ENCODE peak calls at places on chromosomes 13 and 19, in eight cellular contexts. One of them, this sample, is unnamed.

GRCh38 chr13:20221772-20222171 is 10.3 kb downstream of the GJB6 start:
- DNase-seq in prostate gland: no peak
- DNase-seq in GM12892: no peak
- DNase-seq in HCT116: no peak
- DNase-seq in gastrocnemius medialis: no peak
- DNase-seq in suprapubic skin: no peak
- DNase-seq in sigmoid colon: no peak
- DNase-seq in tibial nerve: no peak
- DNase-seq in this sample: no peak

GRCh38 chr13:37173214-37173613 is 67.8 kb upstream of the CSNK1A1L start:
- DNase-seq in sigmoid colon: no peak
- DNase-seq in GM12892: no peak
- DNase-seq in prostate gland: no peak
- DNase-seq in gastrocnemius medialis: no peak
- DNase-seq in suprapubic skin: no peak
- DNase-seq in tibial nerve: no peak
- DNase-seq in HCT116: no peak
- DNase-seq in this sample: no peak

GRCh38 chr19:51697169-51697776 is 4.1 kb downstream of the SPACA6 start:
- DNase-seq in sigmoid colon: no peak
- DNase-seq in suprapubic skin: peak
- DNase-seq in prostate gland: no peak
- DNase-seq in gastrocnemius medialis: no peak
- DNase-seq in HCT116: no peak
- DNase-seq in tibial nerve: no peak
- DNase-seq in GM12892: no peak
- DNase-seq in this sample: no peak

GRCh38 chr13:106678646-106679045 is 110.7 kb upstream of the ARGLU1 start:
- DNase-seq in suprapubic skin: no peak
- DNase-seq in sigmoid colon: no peak
- DNase-seq in gastrocnemius medialis: no peak
- DNase-seq in HCT116: no peak
- DNase-seq in tibial nerve: no peak
- DNase-seq in prostate gland: no peak
- DNase-seq in GM12892: no peak
- DNase-seq in this sample: no peak

GRCh38 chr13:85864963-85865530 is 65.8 kb upstream of the SLITRK6 start:
- DNase-seq in HCT116: peak
- DNase-seq in sigmoid colon: no peak
- DNase-seq in GM12892: no peak
- DNase-seq in prostate gland: no peak
- DNase-seq in suprapubic skin: no peak
- DNase-seq in tibial nerve: no peak
- DNase-seq in gastrocnemius medialis: no peak
- DNase-seq in this sample: peak

GRCh38 chr19:34962281-34962944 is 1.6 kb downstream of the ZNF792 start:
- DNase-seq in suprapubic skin: no peak
- DNase-seq in tibial nerve: no peak
- DNase-seq in sigmoid colon: no peak
- DNase-seq in gastrocnemius medialis: no peak
- DNase-seq in GM12892: no peak
- DNase-seq in HCT116: no peak
- DNase-seq in prostate gland: no peak
- DNase-seq in this sample: no peak

GRCh38 chr19:35509018-35509652 is 4.3 kb downstream of the DMKN start:
- DNase-seq in GM12892: peak
- DNase-seq in gastrocnemius medialis: no peak
- DNase-seq in sigmoid colon: no peak
- DNase-seq in prostate gland: peak
- DNase-seq in suprapubic skin: no peak
- DNase-seq in HCT116: peak
- DNase-seq in tibial nerve: no peak
- DNase-seq in this sample: no peak

GRCh38 chr19:54262470-54262869 is 5.4 kb upstream of the LILRB5 start:
- DNase-seq in sigmoid colon: no peak
- DNase-seq in gastrocnemius medialis: no peak
- DNase-seq in GM12892: no peak
- DNase-seq in prostate gland: no peak
- DNase-seq in suprapubic skin: no peak
- DNase-seq in tibial nerve: no peak
- DNase-seq in HCT116: no peak
- DNase-seq in this sample: no peak

GRCh38 chr13:28743045-28743444 is 24.3 kb upstream of the SLC46A3 start:
- DNase-seq in HCT116: no peak
- DNase-seq in suprapubic skin: no peak
- DNase-seq in gastrocnemius medialis: no peak
- DNase-seq in prostate gland: no peak
- DNase-seq in GM12892: no peak
- DNase-seq in sigmoid colon: no peak
- DNase-seq in tibial nerve: no peak
- DNase-seq in this sample: no peak

GRCh38 chr19:10533656-10534386 is 9.9 kb upstream of the ATG4D start:
- DNase-seq in GM12892: no peak
- DNase-seq in suprapubic skin: no peak
- DNase-seq in sigmoid colon: no peak
- DNase-seq in tibial nerve: no peak
- DNase-seq in prostate gland: no peak
- DNase-seq in HCT116: no peak
- DNase-seq in gastrocnemius medialis: no peak
- DNase-seq in this sample: no peak

GRCh38 chr13:43473437-43473836 is 313.3 kb downstream of the ENOX1 start:
- DNase-seq in GM12892: no peak
- DNase-seq in prostate gland: no peak
- DNase-seq in gastrocnemius medialis: no peak
- DNase-seq in sigmoid colon: no peak
- DNase-seq in suprapubic skin: no peak
- DNase-seq in HCT116: no peak
- DNase-seq in tibial nerve: no peak
- DNase-seq in this sample: no peak

GRCh38 chr19:3710265-3710812 is 2.2 kb downstream of the TJP3 start:
- DNase-seq in GM12892: no peak
- DNase-seq in sigmoid colon: peak
- DNase-seq in HCT116: peak
- DNase-seq in suprapubic skin: no peak
- DNase-seq in gastrocnemius medialis: peak
- DNase-seq in tibial nerve: peak
- DNase-seq in prostate gland: peak
- DNase-seq in this sample: no peak

GRCh38 chr13:70183041-70183440 is 74.8 kb upstream of the KLHL1 start:
- DNase-seq in gastrocnemius medialis: no peak
- DNase-seq in HCT116: no peak
- DNase-seq in sigmoid colon: no peak
- DNase-seq in GM12892: no peak
- DNase-seq in prostate gland: no peak
- DNase-seq in tibial nerve: no peak
- DNase-seq in suprapubic skin: no peak
- DNase-seq in this sample: no peak

GRCh38 chr13:38349386-38350113 is at the start of gene UFM1:
- DNase-seq in HCT116: peak
- DNase-seq in prostate gland: peak
- DNase-seq in sigmoid colon: peak
- DNase-seq in tibial nerve: peak
- DNase-seq in suprapubic skin: peak
- DNase-seq in GM12892: peak
- DNase-seq in gastrocnemius medialis: peak
- DNase-seq in this sample: peak
- TF ChIP-seq POLR2A in HCT116: no peak
- TF ChIP-seq POLR2A in prostate gland: peak
- TF ChIP-seq POLR2A in sigmoid colon: peak
- TF ChIP-seq POLR2A in tibial nerve: peak
- TF ChIP-seq POLR2A in suprapubic skin: peak
- TF ChIP-seq POLR2A in GM12892: peak
- TF ChIP-seq POLR2A in gastrocnemius medialis: peak
- TF ChIP-seq POLR2A in this sample: peak

DNA sequence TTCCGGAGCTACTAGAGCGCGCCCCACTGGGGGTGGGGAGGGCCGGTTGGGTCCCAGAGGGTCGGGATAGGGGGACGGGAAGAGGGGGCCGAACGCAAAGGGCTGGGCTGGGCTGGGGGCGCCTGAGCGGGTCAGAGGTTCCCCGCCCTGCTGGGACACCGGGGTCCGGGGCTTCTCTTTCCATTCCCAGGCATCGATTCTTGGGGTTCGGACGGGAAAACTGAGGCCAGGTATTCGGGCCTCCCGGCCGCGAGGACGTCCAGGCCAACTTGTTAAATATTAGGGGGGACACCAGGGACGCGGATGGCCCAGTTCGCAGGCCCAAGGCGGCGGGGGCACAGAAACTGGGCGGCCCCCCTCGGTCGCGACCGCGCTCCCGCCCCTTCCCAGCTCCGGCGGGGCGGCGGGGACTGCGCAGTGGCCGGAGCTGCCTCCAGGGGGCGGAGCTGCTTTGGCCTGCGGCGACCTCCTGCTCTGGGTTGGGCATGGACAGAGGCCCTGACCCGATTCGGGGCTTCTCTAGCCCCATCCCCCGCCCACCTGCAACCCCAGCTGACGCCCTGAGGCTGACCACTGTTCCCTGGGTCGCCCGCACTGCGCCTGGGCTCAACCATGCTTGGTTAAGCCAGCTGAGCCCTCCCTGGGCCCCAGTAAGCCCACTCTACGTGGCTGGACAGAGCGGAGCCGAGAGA is 1.2 kb upstream of the KLF16 start:
- DNase-seq in suprapubic skin: no peak
- DNase-seq in gastrocnemius medialis: peak
- DNase-seq in prostate gland: peak
- DNase-seq in HCT116: no peak
- DNase-seq in GM12892: peak
- DNase-seq in tibial nerve: no peak
- DNase-seq in sigmoid colon: peak
- DNase-seq in this sample: peak
- TF ChIP-seq POLR2A in suprapubic skin: no peak
- TF ChIP-seq POLR2A in gastrocnemius medialis: peak
- TF ChIP-seq POLR2A in prostate gland: no peak
- TF ChIP-seq POLR2A in HCT116: no peak
- TF ChIP-seq POLR2A in GM12892: peak
- TF ChIP-seq POLR2A in tibial nerve: peak
- TF ChIP-seq POLR2A in sigmoid colon: no peak
- TF ChIP-seq POLR2A in this sample: peak

DNA sequence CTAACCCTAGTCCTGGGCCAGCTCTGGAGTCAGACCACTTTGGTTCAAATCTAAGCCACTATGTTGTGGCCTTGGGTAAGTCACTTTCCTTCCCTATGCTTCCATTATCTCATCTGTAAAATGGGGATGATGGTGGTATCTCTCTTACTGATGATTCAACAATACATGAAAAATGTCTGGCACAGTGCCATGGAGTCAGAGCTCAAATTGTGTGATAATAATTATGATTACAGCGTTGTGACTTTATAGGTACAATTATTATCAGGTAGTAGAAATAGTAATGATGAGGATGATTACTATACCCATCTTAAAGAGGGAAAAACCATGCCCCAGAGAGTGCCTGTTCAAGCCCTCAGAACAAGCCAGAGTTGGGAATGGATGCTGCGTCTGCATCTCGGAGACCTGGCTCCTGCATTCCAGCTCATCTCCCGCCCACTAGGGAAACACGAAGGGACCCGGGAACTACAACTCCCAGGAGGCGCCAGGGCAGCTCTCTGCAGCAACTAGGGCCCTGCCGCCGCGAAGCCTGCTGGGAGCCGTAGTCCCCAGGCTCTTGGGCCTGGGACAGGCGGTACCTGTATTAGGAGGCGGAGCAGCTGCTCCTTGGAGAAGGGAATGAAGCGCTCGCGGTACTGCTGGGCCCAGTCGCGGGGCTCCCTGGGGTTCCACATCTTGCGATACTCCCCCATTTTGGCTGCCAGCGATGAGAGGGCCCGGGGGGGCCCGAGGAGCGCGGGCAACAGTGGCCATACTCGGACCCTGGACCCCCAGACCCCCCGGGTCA is 832 bp downstream of the TMEM143 start:
- DNase-seq in HCT116: peak
- DNase-seq in tibial nerve: peak
- DNase-seq in gastrocnemius medialis: peak
- DNase-seq in GM12892: peak
- DNase-seq in prostate gland: peak
- DNase-seq in sigmoid colon: peak
- DNase-seq in suprapubic skin: peak
- DNase-seq in this sample: peak
- TF ChIP-seq POLR2A in HCT116: no peak
- TF ChIP-seq POLR2A in tibial nerve: peak
- TF ChIP-seq POLR2A in gastrocnemius medialis: peak
- TF ChIP-seq POLR2A in GM12892: no peak
- TF ChIP-seq POLR2A in prostate gland: peak
- TF ChIP-seq POLR2A in sigmoid colon: peak
- TF ChIP-seq POLR2A in suprapubic skin: no peak
- TF ChIP-seq POLR2A in this sample: no peak

GRCh38 chr19:7295912-7296486 is 1.8 kb upstream of the INSR start:
- DNase-seq in HCT116: no peak
- DNase-seq in prostate gland: no peak
- DNase-seq in suprapubic skin: no peak
- DNase-seq in tibial nerve: no peak
- DNase-seq in GM12892: no peak
- DNase-seq in gastrocnemius medialis: no peak
- DNase-seq in sigmoid colon: no peak
- DNase-seq in this sample: no peak

GRCh38 chr19:7293795-7294570 is at the start of gene INSR:
- DNase-seq in tibial nerve: peak
- DNase-seq in GM12892: peak
- DNase-seq in HCT116: peak
- DNase-seq in sigmoid colon: peak
- DNase-seq in suprapubic skin: peak
- DNase-seq in prostate gland: peak
- DNase-seq in gastrocnemius medialis: peak
- DNase-seq in this sample: peak

GRCh38 chr19:7292950-7293794 is 1.0 kb downstream of the INSR start:
- DNase-seq in sigmoid colon: peak
- DNase-seq in suprapubic skin: peak
- DNase-seq in gastrocnemius medialis: peak
- DNase-seq in prostate gland: peak
- DNase-seq in GM12892: no peak
- DNase-seq in HCT116: no peak
- DNase-seq in tibial nerve: no peak
- DNase-seq in this sample: no peak

GRCh38 chr19:7292352-7292949 is 1.8 kb downstream of the INSR start:
- DNase-seq in HCT116: no peak
- DNase-seq in prostate gland: no peak
- DNase-seq in suprapubic skin: no peak
- DNase-seq in sigmoid colon: no peak
- DNase-seq in tibial nerve: no peak
- DNase-seq in gastrocnemius medialis: no peak
- DNase-seq in GM12892: no peak
- DNase-seq in this sample: no peak

DNA sequence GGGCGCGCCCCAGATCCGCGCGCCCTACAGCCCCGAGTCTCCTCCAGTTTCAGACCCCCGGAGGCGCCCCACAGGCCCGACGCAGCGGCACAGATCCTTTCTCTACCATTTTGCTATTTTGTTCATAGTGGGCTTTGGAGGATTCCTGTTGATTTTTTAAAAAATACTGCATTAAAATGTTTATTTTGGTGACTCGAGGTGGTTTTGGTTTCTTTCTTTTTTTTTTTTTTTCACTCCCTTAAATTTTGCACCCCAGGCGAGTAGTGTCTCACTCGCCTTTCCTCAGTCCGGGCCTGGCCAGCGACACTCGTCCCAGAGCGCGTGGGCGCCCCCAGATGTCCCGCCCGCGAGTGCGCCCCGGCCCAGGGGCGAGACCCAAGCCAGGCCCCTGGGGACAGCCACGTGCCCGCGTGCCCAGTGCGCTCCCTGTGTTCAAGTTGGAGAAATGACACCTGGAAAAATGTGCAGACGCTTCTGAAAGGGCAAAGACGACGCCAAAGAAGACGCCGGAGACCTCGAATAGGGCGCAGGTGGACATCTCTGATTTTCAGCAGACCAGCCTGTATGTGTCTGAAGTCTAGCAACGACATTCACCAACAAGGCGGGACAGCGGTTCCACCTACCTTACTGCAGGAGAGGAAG is 478 bp upstream of the INSR start:
- DNase-seq in gastrocnemius medialis: peak
- DNase-seq in HCT116: peak
- DNase-seq in sigmoid colon: peak
- DNase-seq in tibial nerve: peak
- DNase-seq in prostate gland: peak
- DNase-seq in suprapubic skin: peak
- DNase-seq in GM12892: peak
- DNase-seq in this sample: peak
- TF ChIP-seq POLR2A in gastrocnemius medialis: no peak
- TF ChIP-seq POLR2A in HCT116: no peak
- TF ChIP-seq POLR2A in sigmoid colon: no peak
- TF ChIP-seq POLR2A in tibial nerve: no peak
- TF ChIP-seq POLR2A in prostate gland: no peak
- TF ChIP-seq POLR2A in suprapubic skin: no peak
- TF ChIP-seq POLR2A in GM12892: peak
- TF ChIP-seq POLR2A in this sample: no peak